ENCODE peak calls at places on chromosome 13, in nine cellular contexts. Y, N, J, C, Q, H, W, X and I are unnamed samples.

GRCh38 chr13:112887151-112887550 is 81.9 kb upstream of the MCF2L start:
- DNase-seq in Y (no peak), N (no peak), J (no peak), C (peak; percentile 50), Q (no peak), H (no peak), W (no peak), X (no peak), I (no peak)

GRCh38 chr13:51861728-51862300 is at the start of gene CCDC70:
- DNase-seq in Y (no peak), N (no peak), J (no peak), C (no peak), Q (no peak), H (peak; percentile 66), W (no peak), X (no peak), I (no peak)

GRCh38 chr13:50119593-50119992 is 104.3 kb downstream of the KCNRG start:
- DNase-seq in Y (no peak), N (no peak), J (no peak), C (no peak), Q (no peak), H (peak; percentile 62), W (no peak), X (no peak), I (no peak)

GRCh38 chr13:33316890-33317289 is 31.3 kb upstream of the STARD13 start:
- DNase-seq in Y (no peak), N (no peak), J (no peak), C (no peak), Q (no peak), H (no peak), W (no peak), X (no peak), I (no peak)

GRCh38 chr13:112116187-112116950 is 49.4 kb downstream of the SOX1 start:
- DNase-seq in Y (no peak), N (no peak), J (no peak), C (no peak), Q (no peak), H (no peak), W (no peak), X (no peak), I (no peak)

GRCh38 chr13:110965755-110966134 is 50.9 kb upstream of the ANKRD10 start:
- DNase-seq in Y (no peak), N (no peak), J (no peak), C (no peak), Q (no peak), H (no peak), W (no peak), X (no peak), I (no peak)

GRCh38 chr13:54185785-54186184 is 1157.2 kb downstream of the OLFM4 start:
- DNase-seq in Y (no peak), N (no peak), J (no peak), C (peak; percentile 64), Q (no peak), H (no peak), W (peak; percentile 36), X (no peak), I (no peak)

GRCh38 chr13:57799624-57800023 is 168.1 kb downstream of the PCDH17 start:
- DNase-seq in Y (no peak), N (no peak), J (no peak), C (no peak), Q (no peak), H (no peak), W (no peak), X (no peak), I (no peak)

GRCh38 chr13:40563350-40564125 is 102.9 kb downstream of the FOXO1 start:
- DNase-seq in Y (no peak), N (no peak), J (no peak), C (no peak), Q (no peak), H (peak; percentile 74), W (no peak), X (no peak), I (no peak)

GRCh38 chr13:24307211-24308067 is 1.9 kb upstream of the C1QTNF9 start:
- DNase-seq in Y (no peak), N (no peak), J (no peak), C (peak; percentile 35), Q (no peak), H (no peak), W (no peak), X (no peak), I (no peak)

GRCh38 chr13:33927315-33927714 is 109.4 kb downstream of the RFC3 start:
- DNase-seq in Y (peak; percentile 31), N (no peak), J (peak; percentile 53), C (no peak), Q (no peak), H (peak; percentile 63), W (no peak), X (no peak), I (no peak)

GRCh38 chr13:24012648-24013047 is 115.3 kb upstream of the C1QTNF9B start:
- DNase-seq in Y (no peak), N (no peak), J (no peak), C (no peak), Q (peak; percentile 30), H (no peak), W (no peak), X (no peak), I (no peak)

GRCh38 chr13:42277618-42278276 is 5.8 kb downstream of the AKAP11 start:
- DNase-seq in Y (no peak), N (no peak), J (no peak), C (no peak), Q (no peak), H (peak; percentile 39), W (no peak), X (no peak), I (no peak)

GRCh38 chr13:66689628-66690027 is 540.5 kb downstream of the PCDH9 start:
- DNase-seq in Y (no peak), N (peak; percentile 9), J (peak; percentile 41), C (peak; percentile 26), Q (peak; percentile 12), H (peak; percentile 56), W (no peak), X (no peak), I (no peak)

GRCh38 chr13:114164681-114165429 is 14.2 kb upstream of the CFAP97D2 start:
- DNase-seq in Y (no peak), N (no peak), J (no peak), C (no peak), Q (no peak), H (no peak), W (no peak), X (no peak), I (no peak)

GRCh38 chr13:70218618-70219017 is 110.4 kb upstream of the KLHL1 start:
- DNase-seq in Y (no peak), N (no peak), J (no peak), C (no peak), Q (no peak), H (no peak), W (no peak), X (no peak), I (no peak)

GRCh38 chr13:65499251-65499650 is 1730.9 kb downstream of the PCDH9 start:
- DNase-seq in Y (no peak), N (no peak), J (peak; percentile 39), C (no peak), Q (no peak), H (no peak), W (no peak), X (no peak), I (no peak)

GRCh38 chr13:38670627-38671026 is 16.2 kb upstream of the FREM2 start:
- DNase-seq in Y (no peak), N (no peak), J (peak; percentile 13), C (no peak), Q (no peak), H (peak; percentile 23), W (no peak), X (no peak), I (no peak)

GRCh38 chr13:20716951-20717350 is 13.5 kb downstream of the IL17D start:
- DNase-seq in Y (no peak), N (peak; percentile 83), J (no peak), C (peak; percentile 46), Q (no peak), H (no peak), W (peak; percentile 33), X (no peak), I (no peak)

GRCh38 chr13:37386276-37386675 is 212.3 kb downstream of the POSTN start:
- DNase-seq in Y (no peak), N (no peak), J (no peak), C (no peak), Q (no peak), H (no peak), W (no peak), X (no peak), I (no peak)

GRCh38 chr13:84445776-84446175 is 563.5 kb upstream of the SLITRK1 start:
- DNase-seq in Y (no peak), N (no peak), J (no peak), C (no peak), Q (no peak), H (peak; percentile 72), W (no peak), X (no peak), I (no peak)

GRCh38 chr13:42354246-42355117 is 82.5 kb downstream of the AKAP11 start:
- DNase-seq in Y (no peak), N (no peak), J (no peak), C (peak; percentile 48), Q (no peak), H (peak; percentile 91), W (no peak), X (no peak), I (no peak)

GRCh38 chr13:100675660-100676129 is 1.1 kb upstream of the TMTC4 start:
- DNase-seq in Y (no peak), N (no peak), J (no peak), C (no peak), Q (no peak), H (no peak), W (no peak), X (no peak), I (no peak)

GRCh38 chr13:48078251-48078656 is 16.6 kb downstream of the MED4 start:
- DNase-seq in Y (no peak), N (peak; percentile 14), J (no peak), C (no peak), Q (no peak), H (no peak), W (no peak), X (no peak), I (no peak)

GRCh38 chr13:59269476-59269875 is 894.3 kb downstream of the DIAPH3 start:
- DNase-seq in Y (no peak), N (no peak), J (no peak), C (no peak), Q (no peak), H (peak; percentile 87), W (no peak), X (no peak), I (no peak)

GRCh38 chr13:40517486-40518311 is 148.7 kb downstream of the FOXO1 start:
- DNase-seq in Y (no peak), N (no peak), J (no peak), C (no peak), Q (no peak), H (no peak), W (no peak), X (no peak), I (no peak)

GRCh38 chr13:67267136-67267535 is 37.0 kb upstream of the PCDH9 start:
- DNase-seq in Y (no peak), N (no peak), J (no peak), C (no peak), Q (no peak), H (peak; percentile 45), W (no peak), X (no peak), I (no peak)

GRCh38 chr13:46575843-46576242 is 22.9 kb downstream of the LRCH1 start:
- DNase-seq in Y (no peak), N (peak; percentile 77), J (peak; percentile 31), C (no peak), Q (no peak), H (peak; percentile 64), W (no peak), X (no peak), I (no peak)

GRCh38 chr13:96690998-96691397 is 303.3 kb downstream of the OXGR1 start:
- DNase-seq in Y (no peak), N (no peak), J (no peak), C (no peak), Q (no peak), H (no peak), W (no peak), X (no peak), I (no peak)